ENCODE peak calls at places on chromosomes 2 and 18, in five cellular contexts. One of them, this sample, is unnamed.

GRCh38 chr18:39635966-39636365 is 2070.4 kb upstream of the CELF4 start:
- DNase-seq in tibial nerve: no peak
- DNase-seq in caudate nucleus: no peak
- DNase-seq in A549: no peak
- DNase-seq in mammary epithelial cell: no peak
- DNase-seq in this sample: no peak

GRCh38 chr2:134491796-134492441 is 226.9 kb downstream of the TMEM163 start:
- DNase-seq in tibial nerve: no peak
- DNase-seq in caudate nucleus: no peak
- DNase-seq in A549: peak
- DNase-seq in mammary epithelial cell: peak
- DNase-seq in this sample: no peak

GRCh38 chr2:110101280-110101844 is 14.3 kb downstream of the MALL start:
- DNase-seq in tibial nerve: peak
- DNase-seq in caudate nucleus: peak
- DNase-seq in A549: peak
- DNase-seq in mammary epithelial cell: peak
- DNase-seq in this sample: no peak

GRCh38 chr18:3706279-3707097 is 256.5 kb downstream of the TGIF1 start:
- DNase-seq in tibial nerve: no peak
- DNase-seq in caudate nucleus: no peak
- DNase-seq in A549: no peak
- DNase-seq in mammary epithelial cell: no peak
- DNase-seq in this sample: no peak

GRCh38 chr2:122166820-122167219 is 411.4 kb downstream of the TSN start:
- DNase-seq in tibial nerve: no peak
- DNase-seq in caudate nucleus: no peak
- DNase-seq in A549: no peak
- DNase-seq in mammary epithelial cell: no peak
- DNase-seq in this sample: no peak

GRCh38 chr18:23612434-23613090 is 26.3 kb upstream of the NPC1 start:
- DNase-seq in tibial nerve: no peak
- DNase-seq in caudate nucleus: no peak
- DNase-seq in A549: no peak
- DNase-seq in mammary epithelial cell: no peak
- DNase-seq in this sample: no peak

GRCh38 chr2:158045362-158045761 is 56.3 kb upstream of the UPP2 start:
- DNase-seq in tibial nerve: no peak
- DNase-seq in caudate nucleus: no peak
- DNase-seq in A549: peak
- DNase-seq in mammary epithelial cell: no peak
- DNase-seq in this sample: no peak

GRCh38 chr18:79879566-79879965 is 71.9 kb downstream of the SLC66A2 start:
- DNase-seq in tibial nerve: peak
- DNase-seq in caudate nucleus: no peak
- DNase-seq in A549: no peak
- DNase-seq in mammary epithelial cell: no peak
- DNase-seq in this sample: no peak

GRCh38 chr2:119608553-119608952 is 64.3 kb downstream of the CFAP221 start:
- DNase-seq in tibial nerve: no peak
- DNase-seq in caudate nucleus: no peak
- DNase-seq in A549: no peak
- DNase-seq in mammary epithelial cell: no peak
- DNase-seq in this sample: no peak

GRCh38 chr18:21853020-21853419 is 112.4 kb downstream of the MIB1 start:
- DNase-seq in tibial nerve: no peak
- DNase-seq in caudate nucleus: no peak
- DNase-seq in A549: no peak
- DNase-seq in mammary epithelial cell: no peak
- DNase-seq in this sample: no peak

GRCh38 chr2:130864830-130865229 is 28.1 kb downstream of the ARHGEF4 start:
- DNase-seq in tibial nerve: no peak
- DNase-seq in caudate nucleus: no peak
- DNase-seq in A549: peak
- DNase-seq in mammary epithelial cell: peak
- DNase-seq in this sample: no peak

GRCh38 chr2:8684885-8685696 is 3.2 kb downstream of the ID2 start:
- DNase-seq in tibial nerve: peak
- DNase-seq in caudate nucleus: no peak
- DNase-seq in A549: peak
- DNase-seq in mammary epithelial cell: peak
- DNase-seq in this sample: peak

GRCh38 chr2:37350034-37350433 is 5.6 kb downstream of the QPCT start:
- DNase-seq in tibial nerve: no peak
- DNase-seq in caudate nucleus: no peak
- DNase-seq in A549: peak
- DNase-seq in mammary epithelial cell: no peak
- DNase-seq in this sample: no peak

GRCh38 chr2:55966431-55967118 is 43.0 kb upstream of the EFEMP1 start:
- DNase-seq in tibial nerve: peak
- DNase-seq in caudate nucleus: no peak
- DNase-seq in A549: peak
- DNase-seq in mammary epithelial cell: no peak
- DNase-seq in this sample: peak

GRCh38 chr2:180656455-180656847 is 324.0 kb upstream of the UBE2E3 start:
- DNase-seq in tibial nerve: no peak
- DNase-seq in caudate nucleus: no peak
- DNase-seq in A549: peak
- DNase-seq in mammary epithelial cell: peak
- DNase-seq in this sample: no peak

GRCh38 chr2:47269316-47270232 is 114.5 kb upstream of the STPG4 start:
- DNase-seq in tibial nerve: no peak
- DNase-seq in caudate nucleus: no peak
- DNase-seq in A549: peak
- DNase-seq in mammary epithelial cell: peak
- DNase-seq in this sample: no peak

GRCh38 chr2:6650311-6650710 is 215.4 kb downstream of the CMPK2 start:
- DNase-seq in tibial nerve: no peak
- DNase-seq in caudate nucleus: peak
- DNase-seq in A549: no peak
- DNase-seq in mammary epithelial cell: no peak
- DNase-seq in this sample: peak

GRCh38 chr2:30135541-30135940 is 11.3 kb upstream of the YPEL5 start:
- DNase-seq in tibial nerve: no peak
- DNase-seq in caudate nucleus: no peak
- DNase-seq in A549: no peak
- DNase-seq in mammary epithelial cell: no peak
- DNase-seq in this sample: no peak

GRCh38 chr2:68766378-68766845 is 31.8 kb downstream of the ARHGAP25 start:
- DNase-seq in tibial nerve: no peak
- DNase-seq in caudate nucleus: no peak
- DNase-seq in A549: no peak
- DNase-seq in mammary epithelial cell: peak
- DNase-seq in this sample: no peak

GRCh38 chr2:159136405-159136804 is 150.1 kb downstream of the WDSUB1 start:
- DNase-seq in tibial nerve: no peak
- DNase-seq in caudate nucleus: no peak
- DNase-seq in A549: no peak
- DNase-seq in mammary epithelial cell: no peak
- DNase-seq in this sample: no peak

GRCh38 chr2:159140070-159140774 is 146.3 kb downstream of the WDSUB1 start:
- DNase-seq in tibial nerve: no peak
- DNase-seq in caudate nucleus: no peak
- DNase-seq in A549: no peak
- DNase-seq in mammary epithelial cell: no peak
- DNase-seq in this sample: no peak

GRCh38 chr2:159139216-159139933 is 147.1 kb downstream of the WDSUB1 start:
- DNase-seq in tibial nerve: no peak
- DNase-seq in caudate nucleus: no peak
- DNase-seq in A549: no peak
- DNase-seq in mammary epithelial cell: no peak
- DNase-seq in this sample: no peak

GRCh38 chr2:159138642-159139182 is 147.8 kb downstream of the WDSUB1 start:
- DNase-seq in tibial nerve: no peak
- DNase-seq in caudate nucleus: no peak
- DNase-seq in A549: no peak
- DNase-seq in mammary epithelial cell: no peak
- DNase-seq in this sample: no peak

DNA sequence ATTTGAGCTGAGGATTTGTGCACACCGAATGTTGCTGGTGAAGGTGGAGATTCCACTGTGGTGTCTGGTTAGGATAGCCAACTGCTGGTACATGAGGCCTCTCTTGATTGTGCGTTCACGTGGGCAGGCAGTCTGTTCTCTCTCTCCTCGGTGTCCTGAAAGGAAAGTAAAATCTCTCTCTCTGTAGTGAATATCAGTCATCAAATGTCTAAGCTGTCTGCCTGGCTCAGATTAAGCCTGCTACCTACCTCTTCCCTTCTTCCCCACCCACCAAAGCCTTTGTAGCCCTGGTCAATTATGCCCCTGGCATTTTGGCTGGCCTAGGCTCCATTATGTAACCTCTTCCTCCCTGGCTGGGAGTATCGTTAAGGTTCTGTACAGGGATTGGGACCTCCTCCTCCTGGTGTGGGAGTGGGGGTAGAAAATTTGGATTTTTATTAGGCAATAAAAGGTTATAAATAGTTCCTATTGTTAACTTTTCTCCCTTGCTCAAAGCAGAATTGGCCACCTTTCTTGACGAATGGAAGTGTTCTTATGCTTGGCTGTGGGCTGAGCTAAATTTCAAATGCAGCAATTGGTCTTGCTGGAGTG is 148.9 kb downstream of the WDSUB1 start:
- DNase-seq in tibial nerve: no peak
- DNase-seq in caudate nucleus: no peak
- DNase-seq in A549: no peak
- DNase-seq in mammary epithelial cell: no peak
- DNase-seq in this sample: no peak
- H3K27ac ChIP-seq in tibial nerve: peak
- H3K27ac ChIP-seq in caudate nucleus: no peak
- H3K27ac ChIP-seq in A549: no peak
- H3K27ac ChIP-seq in mammary epithelial cell: no peak
- H3K27ac ChIP-seq in this sample: no peak

GRCh38 chr2:196565982-196566381 is 73.5 kb upstream of the CCDC150 start:
- DNase-seq in tibial nerve: no peak
- DNase-seq in caudate nucleus: no peak
- DNase-seq in A549: no peak
- DNase-seq in mammary epithelial cell: no peak
- DNase-seq in this sample: no peak

GRCh38 chr2:196563876-196564275 is 75.6 kb upstream of the CCDC150 start:
- DNase-seq in tibial nerve: no peak
- DNase-seq in caudate nucleus: no peak
- DNase-seq in A549: no peak
- DNase-seq in mammary epithelial cell: no peak
- DNase-seq in this sample: no peak

GRCh38 chr2:196568506-196568905 is 71.0 kb upstream of the CCDC150 start:
- DNase-seq in tibial nerve: no peak
- DNase-seq in caudate nucleus: no peak
- DNase-seq in A549: no peak
- DNase-seq in mammary epithelial cell: no peak
- DNase-seq in this sample: no peak

GRCh38 chr2:196565106-196565505 is 74.4 kb upstream of the CCDC150 start:
- DNase-seq in tibial nerve: no peak
- DNase-seq in caudate nucleus: no peak
- DNase-seq in A549: no peak
- DNase-seq in mammary epithelial cell: no peak
- DNase-seq in this sample: no peak

DNA sequence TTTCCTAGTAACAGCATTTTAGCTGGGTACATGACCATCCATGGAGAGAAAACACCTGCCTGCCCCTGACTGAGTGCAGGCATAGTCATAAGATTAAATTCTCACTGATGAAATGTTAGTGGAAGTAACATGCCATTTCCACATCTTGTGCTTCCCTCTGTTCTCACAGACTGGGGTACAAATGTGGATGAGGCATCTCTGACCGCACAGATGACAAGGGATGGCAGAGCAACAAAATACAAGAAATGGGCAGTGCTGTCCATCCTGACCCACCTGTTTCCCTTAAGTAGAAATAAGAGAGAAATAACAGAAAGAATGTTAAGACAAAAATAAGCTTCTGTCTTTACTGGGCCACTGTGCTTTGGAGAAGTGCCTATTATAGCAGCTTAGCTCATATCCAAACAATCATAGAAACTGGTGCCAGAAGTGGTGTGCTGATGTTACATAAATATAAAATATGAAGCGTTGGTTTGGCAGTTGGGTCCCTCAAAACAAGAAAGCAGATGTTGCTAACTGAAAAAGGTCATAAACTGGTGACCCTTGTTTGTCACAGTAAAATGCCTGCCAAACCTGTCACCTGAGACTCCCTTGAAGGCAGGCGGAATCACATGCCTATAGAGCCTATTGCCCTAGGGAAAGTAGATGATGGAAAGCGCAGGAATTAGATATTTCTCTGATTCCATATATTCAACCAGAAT is 72.4 kb upstream of the CCDC150 start:
- DNase-seq in tibial nerve: no peak
- DNase-seq in caudate nucleus: no peak
- DNase-seq in A549: no peak
- DNase-seq in mammary epithelial cell: no peak
- DNase-seq in this sample: no peak
- H3K27ac ChIP-seq in tibial nerve: no peak
- H3K27ac ChIP-seq in caudate nucleus: no peak
- H3K27ac ChIP-seq in A549: no peak
- H3K27ac ChIP-seq in mammary epithelial cell: no peak
- H3K27ac ChIP-seq in this sample: peak

GRCh38 chr2:237320801-237321563 is 93.0 kb downstream of the COL6A3 start:
- DNase-seq in tibial nerve: peak
- DNase-seq in caudate nucleus: no peak
- DNase-seq in A549: no peak
- DNase-seq in mammary epithelial cell: no peak
- DNase-seq in this sample: no peak
- H3K27ac ChIP-seq in tibial nerve: peak
- H3K27ac ChIP-seq in caudate nucleus: no peak
- H3K27ac ChIP-seq in A549: no peak
- H3K27ac ChIP-seq in mammary epithelial cell: no peak
- H3K27ac ChIP-seq in this sample: no peak

DNA sequence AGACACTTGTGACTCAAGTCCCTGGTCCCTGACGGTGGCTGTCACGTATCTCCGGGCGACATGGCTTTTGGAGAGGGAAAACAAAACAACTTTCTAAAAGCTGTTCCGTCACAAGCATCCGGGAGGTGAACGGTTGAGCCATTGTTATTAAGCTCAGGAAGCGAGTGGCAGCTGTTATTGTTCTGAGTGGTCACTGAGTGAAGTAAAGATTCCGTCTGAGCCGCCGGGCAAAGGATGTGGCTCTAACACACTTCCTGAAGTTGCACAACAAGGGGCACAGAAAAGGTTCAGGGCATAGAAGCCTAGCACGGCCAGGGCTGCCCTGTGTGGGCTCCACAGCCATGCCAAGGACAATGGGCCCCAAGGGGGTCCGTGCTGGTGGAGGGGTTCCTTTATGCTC is 24.3 kb downstream of the INPP5D start:
- DNase-seq in tibial nerve: no peak
- DNase-seq in caudate nucleus: no peak
- DNase-seq in A549: no peak
- DNase-seq in mammary epithelial cell: no peak
- DNase-seq in this sample: no peak
- H3K27ac ChIP-seq in tibial nerve: peak
- H3K27ac ChIP-seq in caudate nucleus: peak
- H3K27ac ChIP-seq in A549: no peak
- H3K27ac ChIP-seq in mammary epithelial cell: no peak
- H3K27ac ChIP-seq in this sample: peak